ENCODE peak calls at places on chromosome 6, in eight cellular contexts. E is heart left ventricle; I is HepG2; T is lower lobe of right lung; J is PC-3; C is body of pancreas; Y is HCT116; Q is CD8-positive, alpha-beta T cell. M is an unnamed sample.

GRCh38 chr6:36381502-36382389 is 5.7 kb downstream of the ETV7 start:
- ATAC-seq in E (no peak), I (no peak), T (no peak), J (no peak), C (no peak), Y (no peak), Q (no peak), M (no peak)

GRCh38 chr6:17691925-17692538 is 14.7 kb downstream of the NUP153 start:
- ATAC-seq in E (no peak), I (peak; percentile 63), T (no peak), J (peak; percentile 24), C (no peak), Y (peak; percentile 61), Q (no peak), M (no peak)

GRCh38 chr6:75213732-75214131 is 7.9 kb upstream of the COL12A1 start:
- ATAC-seq in E (no peak), I (peak; percentile 62), T (no peak), J (no peak), C (no peak), Y (peak; percentile 66), Q (no peak), M (no peak)

GRCh38 chr6:1474205-1474604 is 84.8 kb downstream of the FOXF2 start:
- ATAC-seq in E (no peak), I (peak; percentile 34), T (no peak), J (no peak), C (no peak), Y (peak; percentile 65), Q (no peak), M (no peak)

GRCh38 chr6:73798592-73798991 is 102.6 kb downstream of the CD109 start:
- ATAC-seq in E (peak; percentile 82), I (peak; percentile 90), T (no peak), J (no peak), C (peak; percentile 33), Y (peak; percentile 67), Q (no peak), M (peak; percentile 93)

GRCh38 chr6:155188707-155189496 is 74.9 kb upstream of the CLDN20 start:
- ATAC-seq in E (no peak), I (peak; percentile 40), T (no peak), J (peak; percentile 65), C (no peak), Y (no peak), Q (no peak), M (peak; percentile 59)

GRCh38 chr6:158143700-158144099 is 24.4 kb downstream of the SERAC1 start:
- ATAC-seq in E (no peak), I (peak; percentile 82), T (no peak), J (no peak), C (no peak), Y (peak; percentile 85), Q (no peak), M (no peak)

GRCh38 chr6:126696921-126697693 is 357.2 kb downstream of the CENPW start:
- ATAC-seq in E (no peak), I (no peak), T (peak; percentile 58), J (no peak), C (no peak), Y (no peak), Q (no peak), M (no peak)

GRCh38 chr6:85449388-85449817 is 480 bp upstream of the NT5E start:
- ATAC-seq in E (peak; percentile 59), I (no peak), T (no peak), J (peak; percentile 19), C (peak; percentile 25), Y (peak; percentile 43), Q (peak; percentile 72), M (peak; percentile 57)

GRCh38 chr6:4322846-4323309 is 187.5 kb upstream of the ECI2 start:
- ATAC-seq in E (peak; percentile 89), I (no peak), T (no peak), J (no peak), C (no peak), Y (no peak), Q (no peak), M (peak; percentile 77)

GRCh38 chr6:143971453-143971852 is 36.6 kb downstream of the PLAGL1 start:
- ATAC-seq in E (no peak), I (no peak), T (no peak), J (no peak), C (no peak), Y (no peak), Q (no peak), M (no peak)

GRCh38 chr6:148218542-148219258 is 123.9 kb upstream of the SASH1 start:
- ATAC-seq in E (peak; percentile 33), I (peak; percentile 74), T (peak; percentile 16), J (no peak), C (no peak), Y (no peak), Q (no peak), M (peak; percentile 74)

GRCh38 chr6:118386975-118387374 is 161.1 kb upstream of the PLN start:
- ATAC-seq in E (no peak), I (no peak), T (no peak), J (no peak), C (no peak), Y (no peak), Q (no peak), M (no peak)

GRCh38 chr6:169240591-169241390 is 12.9 kb downstream of the THBS2 start:
- ATAC-seq in E (no peak), I (no peak), T (no peak), J (no peak), C (no peak), Y (no peak), Q (no peak), M (no peak)

GRCh38 chr6:106084973-106085686 is 1.0 kb upstream of the PRDM1 start:
- ATAC-seq in E (no peak), I (peak; percentile 51), T (no peak), J (peak; percentile 29), C (no peak), Y (peak; percentile 8), Q (no peak), M (no peak)

GRCh38 chr6:36116943-36117342 is 13.4 kb upstream of the MAPK13 start:
- ATAC-seq in E (no peak), I (no peak), T (no peak), J (no peak), C (no peak), Y (no peak), Q (no peak), M (no peak)

GRCh38 chr6:22043284-22043962 is 253.4 kb downstream of the PRL start:
- ATAC-seq in E (peak; percentile 92), I (no peak), T (peak; percentile 57), J (no peak), C (peak; percentile 30), Y (no peak), Q (no peak), M (peak; percentile 53)

GRCh38 chr6:154277578-154278128 is 79.0 kb downstream of the IPCEF1 start:
- ATAC-seq in E (no peak), I (no peak), T (no peak), J (peak; percentile 50), C (no peak), Y (peak; percentile 62), Q (peak; percentile 45), M (no peak)

GRCh38 chr6:30450908-30451818 is 38.1 kb upstream of the HLA-E start:
- ATAC-seq in E (peak; percentile 60), I (peak; percentile 66), T (peak; percentile 53), J (no peak), C (peak; percentile 23), Y (no peak), Q (peak; percentile 69), M (peak; percentile 44)

GRCh38 chr6:116933488-116933887 is 56.4 kb downstream of the RFX6 start:
- ATAC-seq in E (no peak), I (no peak), T (no peak), J (peak; percentile 6), C (no peak), Y (no peak), Q (no peak), M (no peak)

GRCh38 chr6:139152892-139153271 is 18.0 kb downstream of the HECA start:
- ATAC-seq in E (no peak), I (no peak), T (no peak), J (no peak), C (no peak), Y (no peak), Q (no peak), M (no peak)

GRCh38 chr6:44225579-44226325 is 2.4 kb downstream of the SLC29A1 start:
- ATAC-seq in E (no peak), I (no peak), T (no peak), J (no peak), C (no peak), Y (no peak), Q (no peak), M (no peak)

GRCh38 chr6:44222987-44223470 is 366 bp upstream of the SLC29A1 start:
- ATAC-seq in E (no peak), I (no peak), T (no peak), J (peak; percentile 21), C (no peak), Y (peak; percentile 26), Q (no peak), M (no peak)

GRCh38 chr6:44223471-44224153 is at the start of gene SLC29A1:
- ATAC-seq in E (peak; percentile 50), I (peak; percentile 69), T (peak; percentile 66), J (peak; percentile 44), C (peak; percentile 31), Y (peak; percentile 62), Q (peak; percentile 86), M (peak; percentile 26)

GRCh38 chr6:44224978-44225330 is 1.6 kb downstream of the SLC29A1 start:
- ATAC-seq in E (no peak), I (no peak), T (no peak), J (no peak), C (no peak), Y (no peak), Q (no peak), M (no peak)

GRCh38 chr6:44224154-44224977 is 971 bp downstream of the SLC29A1 start:
- ATAC-seq in E (no peak), I (peak; percentile 15), T (no peak), J (peak; percentile 11), C (no peak), Y (peak; percentile 16), Q (no peak), M (no peak)
- TF ChIP-seq CTCF in E (no peak), I (peak; percentile 2), T (no peak), J (no peak), C (no peak), Y (no peak), Q (no peak), M (no peak)

GRCh38 chr6:166901626-166902025 is 54.7 kb downstream of the RNASET2 start:
- ATAC-seq in E (no peak), I (no peak), T (no peak), J (no peak), C (no peak), Y (no peak), Q (no peak), M (no peak)
- H3K4me3 ChIP-seq in E (no peak overlapping the region), I (no peak overlapping the region), T (no peak overlapping the region), J (no peak overlapping the region), C (no peak overlapping the region), Y (no peak overlapping the region), Q (no peak overlapping the region), M (no peak overlapping the region)

DNA sequence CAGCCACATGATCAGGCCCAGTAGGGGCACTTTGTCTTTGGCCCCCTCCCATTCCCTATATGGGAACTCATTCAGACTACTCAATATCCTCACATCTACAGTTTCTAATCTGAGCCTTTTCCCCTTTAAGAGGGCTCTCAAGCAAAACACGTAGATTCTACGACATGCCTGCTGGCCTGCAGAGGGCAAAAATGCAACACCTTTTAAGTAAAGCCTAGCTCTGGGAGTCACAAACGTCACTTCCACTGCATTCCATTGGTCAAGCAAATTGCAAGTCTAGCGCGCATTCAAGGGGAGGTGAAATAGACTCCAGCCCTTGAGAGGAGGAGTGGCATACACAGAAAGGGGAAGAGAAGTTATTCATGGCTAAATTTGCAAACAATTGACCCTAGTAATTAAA is 70.6 kb downstream of the CDC40 start:
- ATAC-seq in E (no peak), I (peak; percentile 54), T (no peak), J (no peak), C (no peak), Y (no peak), Q (no peak), M (no peak)
- TF ChIP-seq CTCF in E (no peak), I (peak; percentile 20), T (no peak), J (no peak), C (no peak), Y (no peak), Q (no peak), M (no peak)

GRCh38 chr6:112372213-112372806 is 25.2 kb downstream of the RFPL4B start:
- ATAC-seq in E (peak; percentile 48), I (peak; percentile 66), T (no peak), J (peak; percentile 55), C (no peak), Y (peak; percentile 91), Q (no peak), M (peak; percentile 41)
- H3K4me3 ChIP-seq in E (no peak overlapping the region), I (no peak overlapping the region), T (no peak overlapping the region), J (no peak overlapping the region), C (no peak overlapping the region), Y (no peak overlapping the region), Q (no peak overlapping the region), M (no peak overlapping the region)

M was measured in gastroesophageal sphincter.